ENCODE peak calls at places on chromosomes 5 and 9, in six cellular contexts. C is psoas muscle, T is anterior cingulate cortex, X is left ventricle myocardium inferior, P is OCI-LY7, J is HEK293T. E is an unnamed sample.

GRCh38 chr5:160064979-160065619 is 54.2 kb downstream of the PWWP2A start:
- DNase-seq in C (no peak), T (no peak), X (no peak), P (no peak), J (no peak), E (no peak)

GRCh38 chr5:1056611-1057484 is 48.2 kb downstream of the NKD2 start:
- DNase-seq in C (peak), T (no peak), X (peak), P (no peak), J (no peak), E (no peak)

GRCh38 chr5:122311400-122311887 is 593 bp upstream of the SNCAIP start:
- DNase-seq in C (no peak), T (no peak), X (no peak), P (no peak), J (no peak), E (no peak)

GRCh38 chr9:111876179-111876578 is 20.4 kb upstream of the UGCG start:
- DNase-seq in C (no peak), T (no peak), X (no peak), P (no peak), J (no peak), E (no peak)

GRCh38 chr9:1878817-1879216 is 136.3 kb upstream of the SMARCA2 start:
- DNase-seq in C (no peak), T (no peak), X (no peak), P (no peak), J (no peak), E (no peak)

GRCh38 chr9:6632516-6633328 is 12.8 kb downstream of the GLDC start:
- DNase-seq in C (no peak), T (no peak), X (no peak), P (peak), J (no peak), E (no peak)

GRCh38 chr5:86971034-86971511 is 296.6 kb upstream of the RASA1 start:
- DNase-seq in C (no peak), T (no peak), X (no peak), P (peak), J (no peak), E (no peak)

GRCh38 chr9:137313326-137313920 is 11.4 kb upstream of the NRARP start:
- DNase-seq in C (no peak), T (no peak), X (peak), P (no peak), J (no peak), E (no peak)

GRCh38 chr5:140926903-140927573 is 939 bp downstream of the PCDHAC1 start:
- DNase-seq in C (peak), T (peak), X (peak), P (no peak), J (no peak), E (no peak)

GRCh38 chr5:96751203-96752169 is 56.3 kb downstream of the ERAP1 start:
- DNase-seq in C (no peak), T (peak), X (no peak), P (peak), J (no peak), E (no peak)

GRCh38 chr9:127033784-127034183 is 88.7 kb downstream of the ANGPTL2 start:
- DNase-seq in C (no peak), T (no peak), X (no peak), P (no peak), J (no peak), E (no peak)

GRCh38 chr9:95508242-95508967 is 8.4 kb downstream of the PTCH1 start:
- DNase-seq in C (no peak), T (no peak), X (no peak), P (peak), J (no peak), E (no peak)

GRCh38 chr9:68727588-68728129 is 22.6 kb downstream of the PIP5K1B start:
- DNase-seq in C (no peak), T (no peak), X (peak), P (no peak), J (no peak), E (no peak)

GRCh38 chr5:67028981-67029380 is 167.6 kb downstream of the CD180 start:
- DNase-seq in C (no peak), T (no peak), X (no peak), P (no peak), J (no peak), E (no peak)

GRCh38 chr5:65928860-65929259 is 2.5 kb downstream of the ERBIN start:
- DNase-seq in C (no peak), T (no peak), X (no peak), P (no peak), J (no peak), E (no peak)

GRCh38 chr9:70883056-70883455 is 238.4 kb downstream of the TRPM3 start:
- DNase-seq in C (no peak), T (no peak), X (no peak), P (no peak), J (no peak), E (no peak)

GRCh38 chr5:151086905-151087360 is 6.1 kb upstream of the TNIP1 start:
- DNase-seq in C (no peak), T (no peak), X (no peak), P (peak), J (no peak), E (no peak)

GRCh38 chr5:103228056-103228455 is 30.5 kb upstream of the MACIR start:
- DNase-seq in C (no peak), T (no peak), X (no peak), P (no peak), J (no peak), E (no peak)

GRCh38 chr5:173204185-173204979 is 30.6 kb downstream of the NKX2-5 start:
- DNase-seq in C (no peak), T (no peak), X (no peak), P (peak), J (no peak), E (no peak)

GRCh38 chr9:90855208-90856000 is 53.8 kb downstream of the SYK start:
- DNase-seq in C (no peak), T (no peak), X (no peak), P (no peak), J (no peak), E (no peak)

GRCh38 chr5:176856746-176857145 is 42.4 kb downstream of the HK3 start:
- DNase-seq in C (no peak), T (no peak), X (no peak), P (no peak), J (no peak), E (no peak)

GRCh38 chr5:77301447-77301878 is 91.0 kb downstream of the PDE8B start:
- DNase-seq in C (no peak), T (no peak), X (no peak), P (no peak), J (no peak), E (no peak)

GRCh38 chr5:142222881-142223558 is 101.8 kb downstream of the SPRY4 start:
- DNase-seq in C (no peak), T (no peak), X (no peak), P (no peak), J (no peak), E (no peak)